ENCODE peak calls at places on chromosomes 7 and 10, in eight cellular contexts. One of them, this sample, is unnamed.

GRCh38 chr7:45132708-45133320 is 21.3 kb upstream of the TBRG4 start:
- DNase-seq in T-cell: no peak
- DNase-seq in myocyte: peak
- DNase-seq in amygdala: no peak
- DNase-seq in spleen: peak
- DNase-seq in effector CD8-positive, alpha-beta T cell: no peak
- DNase-seq in left cardiac atrium: no peak
- DNase-seq in head of caudate nucleus: no peak
- DNase-seq in this sample: no peak

GRCh38 chr10:100184426-100185219 is 1.2 kb downstream of the ERLIN1 start:
- DNase-seq in T-cell: no peak
- DNase-seq in myocyte: peak
- DNase-seq in amygdala: no peak
- DNase-seq in spleen: no peak
- DNase-seq in effector CD8-positive, alpha-beta T cell: no peak
- DNase-seq in left cardiac atrium: no peak
- DNase-seq in head of caudate nucleus: no peak
- DNase-seq in this sample: peak

GRCh38 chr7:81260152-81260551 is 341.3 kb upstream of the SEMA3C start:
- DNase-seq in T-cell: no peak
- DNase-seq in myocyte: peak
- DNase-seq in amygdala: no peak
- DNase-seq in spleen: no peak
- DNase-seq in effector CD8-positive, alpha-beta T cell: no peak
- DNase-seq in left cardiac atrium: no peak
- DNase-seq in head of caudate nucleus: no peak
- DNase-seq in this sample: no peak

GRCh38 chr7:151839511-151839921 is 37.4 kb downstream of the PRKAG2 start:
- DNase-seq in T-cell: no peak
- DNase-seq in myocyte: no peak
- DNase-seq in amygdala: no peak
- DNase-seq in spleen: peak
- DNase-seq in effector CD8-positive, alpha-beta T cell: no peak
- DNase-seq in left cardiac atrium: no peak
- DNase-seq in head of caudate nucleus: no peak
- DNase-seq in this sample: no peak

GRCh38 chr7:148623586-148624282 is 33.2 kb downstream of the C7orf33 start:
- DNase-seq in T-cell: no peak
- DNase-seq in myocyte: peak
- DNase-seq in amygdala: no peak
- DNase-seq in spleen: no peak
- DNase-seq in effector CD8-positive, alpha-beta T cell: no peak
- DNase-seq in left cardiac atrium: no peak
- DNase-seq in head of caudate nucleus: no peak
- DNase-seq in this sample: no peak

GRCh38 chr10:28365840-28366239 is 63.0 kb upstream of the MPP7 start:
- DNase-seq in T-cell: no peak
- DNase-seq in myocyte: no peak
- DNase-seq in amygdala: no peak
- DNase-seq in spleen: no peak
- DNase-seq in effector CD8-positive, alpha-beta T cell: no peak
- DNase-seq in left cardiac atrium: no peak
- DNase-seq in head of caudate nucleus: no peak
- DNase-seq in this sample: no peak

GRCh38 chr10:86403183-86403797 is 36.7 kb upstream of the GRID1 start:
- DNase-seq in T-cell: no peak
- DNase-seq in myocyte: no peak
- DNase-seq in amygdala: no peak
- DNase-seq in spleen: no peak
- DNase-seq in effector CD8-positive, alpha-beta T cell: no peak
- DNase-seq in left cardiac atrium: no peak
- DNase-seq in head of caudate nucleus: no peak
- DNase-seq in this sample: no peak

GRCh38 chr10:4385491-4385890 is 440.5 kb upstream of the AKR1E2 start:
- DNase-seq in T-cell: no peak
- DNase-seq in myocyte: no peak
- DNase-seq in amygdala: no peak
- DNase-seq in spleen: no peak
- DNase-seq in effector CD8-positive, alpha-beta T cell: no peak
- DNase-seq in left cardiac atrium: no peak
- DNase-seq in head of caudate nucleus: no peak
- DNase-seq in this sample: no peak

GRCh38 chr10:63766766-63767505 is 245.7 kb downstream of the REEP3 start:
- DNase-seq in T-cell: no peak
- DNase-seq in myocyte: peak
- DNase-seq in amygdala: no peak
- DNase-seq in spleen: no peak
- DNase-seq in effector CD8-positive, alpha-beta T cell: no peak
- DNase-seq in left cardiac atrium: no peak
- DNase-seq in head of caudate nucleus: peak
- DNase-seq in this sample: no peak

GRCh38 chr10:74874649-74875048 is 48.2 kb downstream of the KAT6B start:
- DNase-seq in T-cell: no peak
- DNase-seq in myocyte: no peak
- DNase-seq in amygdala: no peak
- DNase-seq in spleen: no peak
- DNase-seq in effector CD8-positive, alpha-beta T cell: no peak
- DNase-seq in left cardiac atrium: no peak
- DNase-seq in head of caudate nucleus: no peak
- DNase-seq in this sample: no peak

GRCh38 chr10:124527996-124528395 is 66.4 kb downstream of the LHPP start:
- DNase-seq in T-cell: no peak
- DNase-seq in myocyte: no peak
- DNase-seq in amygdala: no peak
- DNase-seq in spleen: peak
- DNase-seq in effector CD8-positive, alpha-beta T cell: no peak
- DNase-seq in left cardiac atrium: peak
- DNase-seq in head of caudate nucleus: no peak
- DNase-seq in this sample: no peak

GRCh38 chr10:59382831-59383295 is 20.5 kb upstream of the FAM13C start:
- DNase-seq in T-cell: no peak
- DNase-seq in myocyte: peak
- DNase-seq in amygdala: no peak
- DNase-seq in spleen: no peak
- DNase-seq in effector CD8-positive, alpha-beta T cell: no peak
- DNase-seq in left cardiac atrium: no peak
- DNase-seq in head of caudate nucleus: no peak
- DNase-seq in this sample: no peak

GRCh38 chr7:106757846-106758245 is 96.9 kb upstream of the CCDC71L start:
- DNase-seq in T-cell: no peak
- DNase-seq in myocyte: peak
- DNase-seq in amygdala: no peak
- DNase-seq in spleen: no peak
- DNase-seq in effector CD8-positive, alpha-beta T cell: no peak
- DNase-seq in left cardiac atrium: peak
- DNase-seq in head of caudate nucleus: no peak
- DNase-seq in this sample: no peak

GRCh38 chr10:110634527-110635209 is 9.5 kb upstream of the RBM20 start:
- DNase-seq in T-cell: no peak
- DNase-seq in myocyte: peak
- DNase-seq in amygdala: no peak
- DNase-seq in spleen: no peak
- DNase-seq in effector CD8-positive, alpha-beta T cell: no peak
- DNase-seq in left cardiac atrium: peak
- DNase-seq in head of caudate nucleus: no peak
- DNase-seq in this sample: no peak

GRCh38 chr7:27158436-27159277 is 2.2 kb upstream of the HOXA7 start:
- DNase-seq in T-cell: no peak
- DNase-seq in myocyte: no peak
- DNase-seq in amygdala: no peak
- DNase-seq in spleen: peak
- DNase-seq in effector CD8-positive, alpha-beta T cell: no peak
- DNase-seq in left cardiac atrium: no peak
- DNase-seq in head of caudate nucleus: no peak
- DNase-seq in this sample: no peak

GRCh38 chr7:5713124-5713912 is 68.1 kb downstream of the RNF216 start:
- DNase-seq in T-cell: no peak
- DNase-seq in myocyte: peak
- DNase-seq in amygdala: no peak
- DNase-seq in spleen: no peak
- DNase-seq in effector CD8-positive, alpha-beta T cell: no peak
- DNase-seq in left cardiac atrium: no peak
- DNase-seq in head of caudate nucleus: no peak
- DNase-seq in this sample: no peak

GRCh38 chr7:38964921-38965320 is 12.8 kb upstream of the POU6F2 start:
- DNase-seq in T-cell: no peak
- DNase-seq in myocyte: no peak
- DNase-seq in amygdala: no peak
- DNase-seq in spleen: no peak
- DNase-seq in effector CD8-positive, alpha-beta T cell: no peak
- DNase-seq in left cardiac atrium: no peak
- DNase-seq in head of caudate nucleus: no peak
- DNase-seq in this sample: no peak

GRCh38 chr7:111107989-111108388 is 17.1 kb downstream of the LRRN3 start:
- DNase-seq in T-cell: no peak
- DNase-seq in myocyte: no peak
- DNase-seq in amygdala: no peak
- DNase-seq in spleen: no peak
- DNase-seq in effector CD8-positive, alpha-beta T cell: no peak
- DNase-seq in left cardiac atrium: no peak
- DNase-seq in head of caudate nucleus: no peak
- DNase-seq in this sample: no peak

GRCh38 chr10:62095341-62096071 is 173.1 kb downstream of the RTKN2 start:
- DNase-seq in T-cell: no peak
- DNase-seq in myocyte: peak
- DNase-seq in amygdala: no peak
- DNase-seq in spleen: no peak
- DNase-seq in effector CD8-positive, alpha-beta T cell: no peak
- DNase-seq in left cardiac atrium: no peak
- DNase-seq in head of caudate nucleus: no peak
- DNase-seq in this sample: no peak

GRCh38 chr7:37287093-37287492 is 161.6 kb downstream of the ELMO1 start:
- DNase-seq in T-cell: no peak
- DNase-seq in myocyte: no peak
- DNase-seq in amygdala: no peak
- DNase-seq in spleen: no peak
- DNase-seq in effector CD8-positive, alpha-beta T cell: no peak
- DNase-seq in left cardiac atrium: no peak
- DNase-seq in head of caudate nucleus: no peak
- DNase-seq in this sample: no peak

GRCh38 chr10:91406322-91406721 is 3.8 kb upstream of the HECTD2 start:
- DNase-seq in T-cell: no peak
- DNase-seq in myocyte: no peak
- DNase-seq in amygdala: no peak
- DNase-seq in spleen: no peak
- DNase-seq in effector CD8-positive, alpha-beta T cell: no peak
- DNase-seq in left cardiac atrium: no peak
- DNase-seq in head of caudate nucleus: no peak
- DNase-seq in this sample: no peak

GRCh38 chr7:151541709-151542499 is 22.2 kb upstream of the RHEB start:
- DNase-seq in T-cell: no peak
- DNase-seq in myocyte: no peak
- DNase-seq in amygdala: no peak
- DNase-seq in spleen: no peak
- DNase-seq in effector CD8-positive, alpha-beta T cell: no peak
- DNase-seq in left cardiac atrium: no peak
- DNase-seq in head of caudate nucleus: no peak
- DNase-seq in this sample: no peak

GRCh38 chr7:34756691-34757090 is 98.7 kb downstream of the NPSR1 start:
- DNase-seq in T-cell: no peak
- DNase-seq in myocyte: no peak
- DNase-seq in amygdala: no peak
- DNase-seq in spleen: no peak
- DNase-seq in effector CD8-positive, alpha-beta T cell: no peak
- DNase-seq in left cardiac atrium: no peak
- DNase-seq in head of caudate nucleus: no peak
- DNase-seq in this sample: no peak

GRCh38 chr7:110119883-110120581 is 970.9 kb upstream of the LRRN3 start:
- DNase-seq in T-cell: no peak
- DNase-seq in myocyte: no peak
- DNase-seq in amygdala: no peak
- DNase-seq in spleen: no peak
- DNase-seq in effector CD8-positive, alpha-beta T cell: no peak
- DNase-seq in left cardiac atrium: no peak
- DNase-seq in head of caudate nucleus: no peak
- DNase-seq in this sample: no peak

GRCh38 chr10:114715171-114715670 is 57.1 kb upstream of the ABLIM1 start:
- DNase-seq in T-cell: no peak
- DNase-seq in myocyte: peak
- DNase-seq in amygdala: no peak
- DNase-seq in spleen: no peak
- DNase-seq in effector CD8-positive, alpha-beta T cell: no peak
- DNase-seq in left cardiac atrium: peak
- DNase-seq in head of caudate nucleus: no peak
- DNase-seq in this sample: no peak

GRCh38 chr7:54988516-54988915 is 30.3 kb upstream of the EGFR start:
- DNase-seq in T-cell: no peak
- DNase-seq in myocyte: no peak
- DNase-seq in amygdala: no peak
- DNase-seq in spleen: no peak
- DNase-seq in effector CD8-positive, alpha-beta T cell: no peak
- DNase-seq in left cardiac atrium: no peak
- DNase-seq in head of caudate nucleus: no peak
- DNase-seq in this sample: peak